ENCODE peak calls at places on chromosome 16, in eight cellular contexts. E is transverse colon, V is GM23338, B is stomach, U is sigmoid colon, S is K562, H is SK-N-SH, F is breast epithelium. D is an unnamed sample.

GRCh38 chr16:30096862-30097563 is 1.0 kb upstream of the YPEL3 start:
- DNase-seq in H (no peak), U (no peak), S (no peak), V (no peak), F (no peak), B (no peak), E (no peak), D (no peak)

GRCh38 chr16:88339926-88340754 is 42.6 kb upstream of the ZNF469 start:
- DNase-seq in H (no peak), V (no peak), E (peak), B (no peak), U (no peak), F (no peak), S (no peak), D (no peak)

GRCh38 chr16:749010-749409 is 8.2 kb upstream of the CIAO3 start:
- DNase-seq in U (no peak), F (peak), H (no peak), V (no peak), B (no peak), E (no peak), S (no peak), D (no peak)

GRCh38 chr16:80924372-80924978 is 82.2 kb downstream of the CMC2 start:
- DNase-seq in S (peak), B (peak), E (peak), H (peak), F (no peak), V (peak), U (no peak), D (peak)

GRCh38 chr16:89246903-89247733 is 29.6 kb downstream of the ZNF778 start:
- DNase-seq in V (peak), H (peak), B (peak), U (peak), E (peak), S (peak), F (peak), D (peak)

GRCh38 chr16:13992322-13992721 is 72.4 kb downstream of the ERCC4 start:
- DNase-seq in E (no peak), B (no peak), H (no peak), S (no peak), U (no peak), V (no peak), F (no peak), D (no peak)

GRCh38 chr16:12998376-12999085 is 97.1 kb downstream of the SHISA9 start:
- DNase-seq in S (no peak), F (no peak), H (no peak), B (no peak), U (no peak), E (no peak), V (no peak), D (no peak)

GRCh38 chr16:89971495-89972243 is 23.1 kb downstream of the DEF8 start:
- DNase-seq in H (no peak), B (no peak), V (no peak), E (peak), S (no peak), U (no peak), F (no peak), D (no peak)

GRCh38 chr16:55701442-55702319 is 45.9 kb downstream of the SLC6A2 start:
- DNase-seq in F (peak), H (peak), E (peak), S (peak), U (peak), B (peak), V (peak), D (peak)

GRCh38 chr16:86590501-86591144 is 12.3 kb downstream of the FOXL1 start:
- DNase-seq in U (no peak), H (no peak), F (no peak), S (no peak), E (no peak), V (no peak), B (no peak), D (no peak)

DNA sequence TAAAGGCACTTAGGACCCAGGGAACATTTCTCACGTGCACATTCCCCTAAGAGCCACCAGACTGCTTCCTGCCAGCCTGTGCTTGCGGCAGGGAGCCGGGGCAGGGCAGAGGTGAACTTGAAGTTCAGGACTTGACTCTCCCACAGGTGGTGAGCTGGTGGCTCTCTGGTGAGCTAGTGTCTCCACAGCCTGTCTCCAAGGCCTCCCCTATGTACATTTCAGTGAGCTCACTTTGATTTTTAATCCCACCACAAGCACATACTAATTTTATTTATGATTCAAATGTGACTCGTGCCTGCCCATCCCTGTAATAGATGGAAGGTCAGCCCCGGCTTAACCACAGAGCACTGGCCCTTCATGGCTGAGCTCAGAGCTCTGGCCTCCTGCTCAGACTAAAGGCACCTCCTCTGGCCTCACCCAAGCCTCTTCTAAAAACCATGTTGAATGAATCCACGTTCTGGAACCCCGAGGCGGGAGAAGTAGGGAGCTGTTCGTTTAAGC is 9.2 kb downstream of the SNN start:
- DNase-seq in B (no peak), U (peak), F (no peak), H (no peak), S (no peak), E (no peak), V (no peak), D (no peak)
- TF ChIP-seq POLR2AphosphoS5 in B (no peak), U (no peak), F (no peak), H (no peak), S (peak), E (no peak), V (no peak), D (no peak)

GRCh38 chr16:50152807-50153647 is at the start of gene TENT4B:
- DNase-seq in S (peak), B (peak), V (peak), H (peak), E (peak), F (peak), U (peak), D (peak)

GRCh38 chr16:50153648-50154368 is 702 bp downstream of the TENT4B start:
- DNase-seq in S (peak), F (no peak), U (peak), V (peak), E (no peak), B (no peak), H (peak), D (peak)

GRCh38 chr16:50156590-50156989 is 3.5 kb downstream of the TENT4B start:
- DNase-seq in F (no peak), S (no peak), U (no peak), B (no peak), E (no peak), V (no peak), H (no peak), D (no peak)

GRCh38 chr16:50154369-50154947 is 1.4 kb downstream of the TENT4B start:
- DNase-seq in H (peak), E (peak), V (peak), B (no peak), S (peak), U (no peak), F (no peak), D (no peak)

DNA sequence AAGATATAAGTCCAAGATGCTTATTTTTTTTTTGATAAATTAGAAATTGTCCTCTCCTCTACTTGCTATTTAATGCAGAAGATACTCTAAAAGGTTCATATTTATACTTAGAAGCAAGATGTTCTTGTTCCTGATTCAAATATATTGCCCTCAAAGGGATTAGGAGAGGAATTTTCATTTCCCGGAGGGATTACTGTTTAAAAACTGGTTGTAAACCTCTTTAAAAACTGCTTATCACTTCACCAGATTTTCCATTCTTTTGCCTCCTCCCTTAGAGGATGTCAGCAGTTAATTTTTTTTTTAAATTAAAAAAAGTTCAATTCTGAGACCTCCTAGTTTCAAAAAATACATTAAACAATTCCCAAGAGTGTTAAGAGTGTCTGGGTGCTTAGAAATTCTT is 2.8 kb downstream of the TENT4B start:
- DNase-seq in V (no peak), E (no peak), U (no peak), H (no peak), S (no peak), F (no peak), B (no peak), D (no peak)
- H3K4me3 ChIP-seq in V (peak), E (peak), U (peak), H (peak), S (peak), F (peak), B (peak), D (peak)

GRCh38 chr16:69599731-69600130 is 34.0 kb downstream of the NFAT5 start:
- DNase-seq in V (no peak), H (no peak), S (no peak), U (no peak), F (no peak), B (no peak), E (no peak), D (no peak)

GRCh38 chr16:69600202-69600601 is 34.4 kb downstream of the NFAT5 start:
- DNase-seq in S (no peak), V (no peak), E (no peak), U (no peak), H (no peak), F (no peak), B (no peak), D (no peak)

GRCh38 chr16:69595127-69596036 is 29.6 kb downstream of the NFAT5 start:
- DNase-seq in B (no peak), E (no peak), V (no peak), U (no peak), S (peak), H (no peak), F (no peak), D (no peak)

GRCh38 chr16:69596801-69597200 is 31.0 kb downstream of the NFAT5 start:
- DNase-seq in F (no peak), B (no peak), E (no peak), U (no peak), H (no peak), V (no peak), S (no peak), D (no peak)

GRCh38 chr16:69598045-69598444 is 32.3 kb downstream of the NFAT5 start:
- DNase-seq in V (no peak), F (no peak), B (no peak), H (no peak), S (no peak), U (no peak), E (no peak), D (no peak)
- H3K27ac ChIP-seq in V (no peak), F (no peak), B (no peak), H (no peak), S (no peak), U (no peak), E (no peak), D (no peak)

GRCh38 chr16:51556694-51557327 is 405.7 kb upstream of the SALL1 start:
- DNase-seq in B (no peak), E (peak), S (no peak), V (no peak), H (no peak), F (no peak), U (peak), D (no peak)
- TF ChIP-seq POLR2AphosphoS5 in B (no peak), E (no peak), S (no peak), V (no peak), H (no peak), F (no peak), U (no peak), D (no peak)

GRCh38 chr16:57630402-57630787 is 2.0 kb downstream of the ADGRG1 start:
- DNase-seq in E (no peak), B (no peak), V (no peak), U (no peak), H (no peak), F (no peak), S (no peak), D (no peak)
- H3K4me3 ChIP-seq in E (no peak), B (peak), V (no peak), U (peak), H (no peak), F (peak), S (no peak), D (no peak)

D was measured in prostate gland.